ENCODE peak calls at places on chromosomes 11 and 22, in ten cellular contexts. One of them, this sample, is unnamed.

GRCh38 chr11:101863361-101863760 is 51.4 kb upstream of the CEP126 start:
- DNase-seq in C1 segment of cervical spinal cord: no peak
- DNase-seq in H54: no peak
- DNase-seq in T-cell: no peak
- DNase-seq in NCI-H2029 treated with DMSO at 0.1 percent for 48 hours: no peak
- DNase-seq in anterior cingulate cortex: no peak
- DNase-seq in GM23338: no peak
- DNase-seq in activated naive CD8-positive, alpha-beta T cell treated with anti-CD3 and anti-CD28 coated beads, Interleukin-2, amount 50 U/mL, for 24 hours: no peak
- DNase-seq in stimulated activated CD4-positive, alpha-beta T cell treated with anti-CD3 and anti-CD28 coated beads, Interleukin-1b, Interleukin-23, amount 100 ng/mL, for 1 hour: no peak
- DNase-seq in IMR-90: peak
- DNase-seq in this sample: no peak

GRCh38 chr11:58788355-58789023 is 56.0 kb downstream of the GLYATL2 start:
- DNase-seq in C1 segment of cervical spinal cord: peak
- DNase-seq in H54: peak
- DNase-seq in T-cell: peak
- DNase-seq in NCI-H2029 treated with DMSO at 0.1 percent for 48 hours: peak
- DNase-seq in anterior cingulate cortex: peak
- DNase-seq in GM23338: peak
- DNase-seq in activated naive CD8-positive, alpha-beta T cell treated with anti-CD3 and anti-CD28 coated beads, Interleukin-2, amount 50 U/mL, for 24 hours: peak
- DNase-seq in stimulated activated CD4-positive, alpha-beta T cell treated with anti-CD3 and anti-CD28 coated beads, Interleukin-1b, Interleukin-23, amount 100 ng/mL, for 1 hour: no peak
- DNase-seq in IMR-90: peak
- DNase-seq in this sample: no peak

GRCh38 chr11:73265853-73266643 is 6.1 kb upstream of the P2RY6 start:
- DNase-seq in C1 segment of cervical spinal cord: no peak
- DNase-seq in H54: no peak
- DNase-seq in T-cell: no peak
- DNase-seq in NCI-H2029 treated with DMSO at 0.1 percent for 48 hours: no peak
- DNase-seq in anterior cingulate cortex: no peak
- DNase-seq in GM23338: no peak
- DNase-seq in activated naive CD8-positive, alpha-beta T cell treated with anti-CD3 and anti-CD28 coated beads, Interleukin-2, amount 50 U/mL, for 24 hours: no peak
- DNase-seq in stimulated activated CD4-positive, alpha-beta T cell treated with anti-CD3 and anti-CD28 coated beads, Interleukin-1b, Interleukin-23, amount 100 ng/mL, for 1 hour: no peak
- DNase-seq in IMR-90: no peak
- DNase-seq in this sample: no peak

GRCh38 chr11:72098741-72099140 is 4.4 kb downstream of the LAMTOR1 start:
- DNase-seq in C1 segment of cervical spinal cord: no peak
- DNase-seq in H54: no peak
- DNase-seq in T-cell: no peak
- DNase-seq in NCI-H2029 treated with DMSO at 0.1 percent for 48 hours: no peak
- DNase-seq in anterior cingulate cortex: no peak
- DNase-seq in GM23338: no peak
- DNase-seq in activated naive CD8-positive, alpha-beta T cell treated with anti-CD3 and anti-CD28 coated beads, Interleukin-2, amount 50 U/mL, for 24 hours: no peak
- DNase-seq in stimulated activated CD4-positive, alpha-beta T cell treated with anti-CD3 and anti-CD28 coated beads, Interleukin-1b, Interleukin-23, amount 100 ng/mL, for 1 hour: no peak
- DNase-seq in IMR-90: no peak
- DNase-seq in this sample: no peak

GRCh38 chr11:14148653-14149273 is 186.2 kb downstream of the SPON1 start:
- DNase-seq in C1 segment of cervical spinal cord: no peak
- DNase-seq in H54: no peak
- DNase-seq in T-cell: no peak
- DNase-seq in NCI-H2029 treated with DMSO at 0.1 percent for 48 hours: peak
- DNase-seq in anterior cingulate cortex: no peak
- DNase-seq in GM23338: peak
- DNase-seq in activated naive CD8-positive, alpha-beta T cell treated with anti-CD3 and anti-CD28 coated beads, Interleukin-2, amount 50 U/mL, for 24 hours: no peak
- DNase-seq in stimulated activated CD4-positive, alpha-beta T cell treated with anti-CD3 and anti-CD28 coated beads, Interleukin-1b, Interleukin-23, amount 100 ng/mL, for 1 hour: no peak
- DNase-seq in IMR-90: peak
- DNase-seq in this sample: no peak

GRCh38 chr11:63445720-63446119 is 45.2 kb downstream of the PLAAT5 start:
- DNase-seq in C1 segment of cervical spinal cord: no peak
- DNase-seq in H54: peak
- DNase-seq in T-cell: no peak
- DNase-seq in NCI-H2029 treated with DMSO at 0.1 percent for 48 hours: no peak
- DNase-seq in anterior cingulate cortex: no peak
- DNase-seq in GM23338: no peak
- DNase-seq in activated naive CD8-positive, alpha-beta T cell treated with anti-CD3 and anti-CD28 coated beads, Interleukin-2, amount 50 U/mL, for 24 hours: peak
- DNase-seq in stimulated activated CD4-positive, alpha-beta T cell treated with anti-CD3 and anti-CD28 coated beads, Interleukin-1b, Interleukin-23, amount 100 ng/mL, for 1 hour: no peak
- DNase-seq in IMR-90: peak
- DNase-seq in this sample: no peak

GRCh38 chr11:2267306-2267861 is 3.0 kb downstream of the ASCL2 start:
- DNase-seq in C1 segment of cervical spinal cord: no peak
- DNase-seq in H54: no peak
- DNase-seq in T-cell: no peak
- DNase-seq in NCI-H2029 treated with DMSO at 0.1 percent for 48 hours: no peak
- DNase-seq in anterior cingulate cortex: no peak
- DNase-seq in GM23338: no peak
- DNase-seq in activated naive CD8-positive, alpha-beta T cell treated with anti-CD3 and anti-CD28 coated beads, Interleukin-2, amount 50 U/mL, for 24 hours: no peak
- DNase-seq in stimulated activated CD4-positive, alpha-beta T cell treated with anti-CD3 and anti-CD28 coated beads, Interleukin-1b, Interleukin-23, amount 100 ng/mL, for 1 hour: no peak
- DNase-seq in IMR-90: no peak
- DNase-seq in this sample: no peak

GRCh38 chr22:29314074-29314473 is 1.4 kb downstream of the RASL10A start:
- DNase-seq in C1 segment of cervical spinal cord: no peak
- DNase-seq in H54: no peak
- DNase-seq in T-cell: no peak
- DNase-seq in NCI-H2029 treated with DMSO at 0.1 percent for 48 hours: no peak
- DNase-seq in anterior cingulate cortex: no peak
- DNase-seq in GM23338: no peak
- DNase-seq in activated naive CD8-positive, alpha-beta T cell treated with anti-CD3 and anti-CD28 coated beads, Interleukin-2, amount 50 U/mL, for 24 hours: no peak
- DNase-seq in stimulated activated CD4-positive, alpha-beta T cell treated with anti-CD3 and anti-CD28 coated beads, Interleukin-1b, Interleukin-23, amount 100 ng/mL, for 1 hour: no peak
- DNase-seq in IMR-90: no peak
- DNase-seq in this sample: no peak

GRCh38 chr11:17457361-17458104 is 19.1 kb downstream of the ABCC8 start:
- DNase-seq in C1 segment of cervical spinal cord: no peak
- DNase-seq in H54: no peak
- DNase-seq in T-cell: no peak
- DNase-seq in NCI-H2029 treated with DMSO at 0.1 percent for 48 hours: no peak
- DNase-seq in anterior cingulate cortex: peak
- DNase-seq in GM23338: peak
- DNase-seq in activated naive CD8-positive, alpha-beta T cell treated with anti-CD3 and anti-CD28 coated beads, Interleukin-2, amount 50 U/mL, for 24 hours: no peak
- DNase-seq in stimulated activated CD4-positive, alpha-beta T cell treated with anti-CD3 and anti-CD28 coated beads, Interleukin-1b, Interleukin-23, amount 100 ng/mL, for 1 hour: no peak
- DNase-seq in IMR-90: no peak
- DNase-seq in this sample: no peak

GRCh38 chr11:133134561-133135173 is 397.6 kb downstream of the OPCML start:
- DNase-seq in C1 segment of cervical spinal cord: peak
- DNase-seq in H54: peak
- DNase-seq in T-cell: no peak
- DNase-seq in NCI-H2029 treated with DMSO at 0.1 percent for 48 hours: peak
- DNase-seq in anterior cingulate cortex: peak
- DNase-seq in GM23338: peak
- DNase-seq in activated naive CD8-positive, alpha-beta T cell treated with anti-CD3 and anti-CD28 coated beads, Interleukin-2, amount 50 U/mL, for 24 hours: peak
- DNase-seq in stimulated activated CD4-positive, alpha-beta T cell treated with anti-CD3 and anti-CD28 coated beads, Interleukin-1b, Interleukin-23, amount 100 ng/mL, for 1 hour: no peak
- DNase-seq in IMR-90: peak
- DNase-seq in this sample: no peak

GRCh38 chr11:113286509-113287497 is 27.6 kb upstream of the TTC12 start:
- DNase-seq in C1 segment of cervical spinal cord: no peak
- DNase-seq in H54: no peak
- DNase-seq in T-cell: no peak
- DNase-seq in NCI-H2029 treated with DMSO at 0.1 percent for 48 hours: no peak
- DNase-seq in anterior cingulate cortex: no peak
- DNase-seq in GM23338: no peak
- DNase-seq in activated naive CD8-positive, alpha-beta T cell treated with anti-CD3 and anti-CD28 coated beads, Interleukin-2, amount 50 U/mL, for 24 hours: no peak
- DNase-seq in stimulated activated CD4-positive, alpha-beta T cell treated with anti-CD3 and anti-CD28 coated beads, Interleukin-1b, Interleukin-23, amount 100 ng/mL, for 1 hour: no peak
- DNase-seq in IMR-90: no peak
- DNase-seq in this sample: no peak

GRCh38 chr11:64844330-64845124 is at the start of gene CDC42BPG:
- DNase-seq in C1 segment of cervical spinal cord: no peak
- DNase-seq in H54: peak
- DNase-seq in T-cell: peak
- DNase-seq in NCI-H2029 treated with DMSO at 0.1 percent for 48 hours: peak
- DNase-seq in anterior cingulate cortex: no peak
- DNase-seq in GM23338: peak
- DNase-seq in activated naive CD8-positive, alpha-beta T cell treated with anti-CD3 and anti-CD28 coated beads, Interleukin-2, amount 50 U/mL, for 24 hours: peak
- DNase-seq in stimulated activated CD4-positive, alpha-beta T cell treated with anti-CD3 and anti-CD28 coated beads, Interleukin-1b, Interleukin-23, amount 100 ng/mL, for 1 hour: no peak
- DNase-seq in IMR-90: peak
- DNase-seq in this sample: peak

GRCh38 chr11:92330114-92330513 is 105.5 kb downstream of the FAT3 start:
- DNase-seq in C1 segment of cervical spinal cord: no peak
- DNase-seq in H54: no peak
- DNase-seq in T-cell: no peak
- DNase-seq in NCI-H2029 treated with DMSO at 0.1 percent for 48 hours: no peak
- DNase-seq in anterior cingulate cortex: no peak
- DNase-seq in GM23338: no peak
- DNase-seq in activated naive CD8-positive, alpha-beta T cell treated with anti-CD3 and anti-CD28 coated beads, Interleukin-2, amount 50 U/mL, for 24 hours: no peak
- DNase-seq in stimulated activated CD4-positive, alpha-beta T cell treated with anti-CD3 and anti-CD28 coated beads, Interleukin-1b, Interleukin-23, amount 100 ng/mL, for 1 hour: no peak
- DNase-seq in IMR-90: no peak
- DNase-seq in this sample: no peak

GRCh38 chr11:75782540-75783263 is 14.1 kb downstream of the DGAT2 start:
- DNase-seq in C1 segment of cervical spinal cord: no peak
- DNase-seq in H54: no peak
- DNase-seq in T-cell: no peak
- DNase-seq in NCI-H2029 treated with DMSO at 0.1 percent for 48 hours: no peak
- DNase-seq in anterior cingulate cortex: no peak
- DNase-seq in GM23338: no peak
- DNase-seq in activated naive CD8-positive, alpha-beta T cell treated with anti-CD3 and anti-CD28 coated beads, Interleukin-2, amount 50 U/mL, for 24 hours: no peak
- DNase-seq in stimulated activated CD4-positive, alpha-beta T cell treated with anti-CD3 and anti-CD28 coated beads, Interleukin-1b, Interleukin-23, amount 100 ng/mL, for 1 hour: no peak
- DNase-seq in IMR-90: no peak
- DNase-seq in this sample: no peak

GRCh38 chr11:33721984-33722383 is 14.2 kb downstream of the CD59 start:
- DNase-seq in C1 segment of cervical spinal cord: no peak
- DNase-seq in H54: no peak
- DNase-seq in T-cell: no peak
- DNase-seq in NCI-H2029 treated with DMSO at 0.1 percent for 48 hours: no peak
- DNase-seq in anterior cingulate cortex: no peak
- DNase-seq in GM23338: no peak
- DNase-seq in activated naive CD8-positive, alpha-beta T cell treated with anti-CD3 and anti-CD28 coated beads, Interleukin-2, amount 50 U/mL, for 24 hours: no peak
- DNase-seq in stimulated activated CD4-positive, alpha-beta T cell treated with anti-CD3 and anti-CD28 coated beads, Interleukin-1b, Interleukin-23, amount 100 ng/mL, for 1 hour: no peak
- DNase-seq in IMR-90: no peak
- DNase-seq in this sample: no peak